ENCODE peak calls at places on chromosomes 11 and 22, in ten cellular contexts. Q is tibial nerve, N is lower leg skin, R is HCT116, G is breast epithelium, J is body of pancreas, T is IMR-90, W is fibroblast of mammary gland, O is colonic mucosa, U is AG10803. H is an unnamed sample.

GRCh38 chr11:111586305-111586915 is 15.8 kb upstream of the SIK2 start:
- DNase-seq in Q (no peak), N (no peak), R (peak), G (no peak), J (peak), T (peak), W (peak), O (peak), U (peak), H (peak)

GRCh38 chr22:43201486-43202219 is 14.7 kb upstream of the TTLL12 start:
- DNase-seq in Q (no peak), N (no peak), R (no peak), G (no peak), J (no peak), T (no peak), W (no peak), O (no peak), U (no peak), H (no peak)

GRCh38 chr22:47098121-47098520 is 335.7 kb downstream of the TBC1D22A start:
- DNase-seq in Q (no peak), N (no peak), R (no peak), G (no peak), J (no peak), T (no peak), W (no peak), O (no peak), U (no peak), H (no peak)

GRCh38 chr22:37178350-37179125 is 9.5 kb downstream of the C1QTNF6 start:
- DNase-seq in Q (no peak), N (peak), R (no peak), G (peak), J (peak), T (no peak), W (peak), O (peak), U (no peak), H (no peak)

GRCh38 chr11:25247336-25247735 is 750.5 kb downstream of the LUZP2 start:
- DNase-seq in Q (no peak), N (no peak), R (no peak), G (no peak), J (no peak), T (peak), W (no peak), O (no peak), U (no peak), H (no peak)

GRCh38 chr11:8826145-8826786 is 84.7 kb upstream of the AKIP1 start:
- DNase-seq in Q (no peak), N (peak), R (no peak), G (no peak), J (no peak), T (peak), W (peak), O (no peak), U (peak), H (peak)

GRCh38 chr22:36585841-36586240 is 56.9 kb upstream of the EIF3D start:
- DNase-seq in Q (no peak), N (no peak), R (no peak), G (no peak), J (no peak), T (peak), W (no peak), O (no peak), U (no peak), H (no peak)

GRCh38 chr22:45446216-45446615 is 32.7 kb downstream of the RIBC2 start:
- DNase-seq in Q (no peak), N (no peak), R (no peak), G (no peak), J (no peak), T (peak), W (peak), O (no peak), U (peak), H (peak)

GRCh38 chr11:65629579-65629978 is 8.3 kb upstream of the SIPA1 start:
- DNase-seq in Q (no peak), N (no peak), R (no peak), G (no peak), J (no peak), T (no peak), W (no peak), O (no peak), U (no peak), H (no peak)

GRCh38 chr22:46340676-46341075 is 5.2 kb downstream of the TRMU start:
- DNase-seq in Q (no peak), N (no peak), R (no peak), G (no peak), J (no peak), T (no peak), W (no peak), O (no peak), U (no peak), H (no peak)

GRCh38 chr22:19787849-19788141 is 27.2 kb downstream of the TBX1 start:
- DNase-seq in Q (no peak), N (no peak), R (no peak), G (no peak), J (no peak), T (no peak), W (no peak), O (no peak), U (no peak), H (no peak)

GRCh38 chr11:122979815-122980656 is 1.6 kb downstream of the BSX start:
- DNase-seq in Q (no peak), N (no peak), R (no peak), G (no peak), J (no peak), T (no peak), W (no peak), O (no peak), U (no peak), H (no peak)

GRCh38 chr22:19407649-19408606 is 23.6 kb downstream of the HIRA start:
- DNase-seq in Q (no peak), N (no peak), R (no peak), G (no peak), J (peak), T (peak), W (peak), O (peak), U (peak), H (peak)

GRCh38 chr22:39384750-39385480 is 14.7 kb upstream of the TAB1 start:
- DNase-seq in Q (no peak), N (no peak), R (no peak), G (no peak), J (peak), T (peak), W (no peak), O (no peak), U (no peak), H (no peak)

GRCh38 chr11:38297670-38298069 is 1699.6 kb upstream of the RAG2 start:
- DNase-seq in Q (no peak), N (no peak), R (no peak), G (no peak), J (no peak), T (no peak), W (no peak), O (no peak), U (no peak), H (no peak)

GRCh38 chr11:70603756-70604211 is 205.5 kb downstream of the CTTN start:
- DNase-seq in Q (no peak), N (no peak), R (no peak), G (peak), J (no peak), T (no peak), W (no peak), O (no peak), U (peak), H (no peak)

GRCh38 chr11:111851636-111852035 is 19.7 kb downstream of the ALG9 start:
- DNase-seq in Q (no peak), N (no peak), R (no peak), G (no peak), J (no peak), T (peak), W (peak), O (no peak), U (peak), H (peak)

GRCh38 chr22:40323681-40324083 is 22.6 kb upstream of the ADSL start:
- DNase-seq in Q (no peak), N (no peak), R (no peak), G (no peak), J (no peak), T (no peak), W (peak), O (no peak), U (peak), H (no peak)

GRCh38 chr11:48047616-48048015 is 67.3 kb downstream of the PTPRJ start:
- DNase-seq in Q (no peak), N (no peak), R (no peak), G (no peak), J (no peak), T (peak), W (no peak), O (no peak), U (peak), H (peak)

GRCh38 chr22:30444632-30445437 is 19.3 kb downstream of the MTFP1 start:
- DNase-seq in Q (no peak), N (no peak), R (peak), G (no peak), J (peak), T (peak), W (peak), O (peak), U (peak), H (peak)

GRCh38 chr11:45748801-45749200 is 56.1 kb upstream of the SLC35C1 start:
- DNase-seq in Q (no peak), N (no peak), R (no peak), G (no peak), J (no peak), T (no peak), W (no peak), O (no peak), U (no peak), H (no peak)
- TF ChIP-seq CTCF in Q (no peak), N (no peak), R (peak), G (no peak), J (no peak), T (no peak), W (no peak), O (no peak), U (no peak), H (no peak)

GRCh38 chr11:130449996-130450419 is 1.6 kb downstream of the ADAMTS15 start:
- DNase-seq in Q (peak), N (peak), R (no peak), G (peak), J (peak), T (peak), W (peak), O (peak), U (peak), H (peak)

GRCh38 chr11:130448416-130449068 is at the start of gene ADAMTS15:
- DNase-seq in Q (peak), N (peak), R (peak), G (peak), J (peak), T (peak), W (peak), O (peak), U (peak), H (peak)

GRCh38 chr11:130451261-130452019 is 3.0 kb downstream of the ADAMTS15 start:
- DNase-seq in Q (peak), N (no peak), R (no peak), G (no peak), J (no peak), T (peak), W (peak), O (peak), U (no peak), H (peak)

GRCh38 chr11:130449246-130449990 is 973 bp downstream of the ADAMTS15 start:
- DNase-seq in Q (no peak), N (no peak), R (no peak), G (no peak), J (no peak), T (no peak), W (no peak), O (peak), U (no peak), H (peak)

GRCh38 chr11:130448039-130448415 is 418 bp upstream of the ADAMTS15 start:
- DNase-seq in Q (no peak), N (no peak), R (no peak), G (no peak), J (no peak), T (no peak), W (no peak), O (no peak), U (no peak), H (no peak)
- H3K4me3 ChIP-seq in Q (peak), N (peak), R (peak), G (peak), J (peak), T (peak), W (peak), O (peak), U (peak), H (peak)

GRCh38 chr11:44120169-44120568 is 24.7 kb downstream of the EXT2 start:
- DNase-seq in Q (no peak), N (no peak), R (no peak), G (no peak), J (peak), T (no peak), W (no peak), O (no peak), U (no peak), H (no peak)
- TF ChIP-seq CTCF in Q (no peak), N (no peak), R (peak), G (no peak), J (peak), T (peak), W (peak), O (peak), U (peak), H (peak)

GRCh38 chr11:2882681-2883110 is 2.9 kb downstream of the CDKN1C start:
- DNase-seq in Q (no peak), N (no peak), R (no peak), G (no peak), J (no peak), T (no peak), W (no peak), O (no peak), U (no peak), H (no peak)
- H3K4me3 ChIP-seq in Q (no peak), N (no peak), R (no peak), G (peak), J (no peak), T (no peak), W (no peak), O (no peak), U (no peak), H (peak)

GRCh38 chr11:73384127-73384441 is 7.9 kb downstream of the RELT start:
- DNase-seq in Q (no peak), N (no peak), R (no peak), G (no peak), J (no peak), T (no peak), W (no peak), O (no peak), U (no peak), H (no peak)

GRCh38 chr11:73386568-73386967 is 10.4 kb downstream of the RELT start:
- DNase-seq in Q (no peak), N (no peak), R (no peak), G (no peak), J (no peak), T (no peak), W (no peak), O (no peak), U (no peak), H (no peak)

GRCh38 chr11:73386026-73386425 is 9.8 kb downstream of the RELT start:
- DNase-seq in Q (no peak), N (no peak), R (no peak), G (no peak), J (no peak), T (no peak), W (no peak), O (no peak), U (no peak), H (no peak)

GRCh38 chr11:73384531-73384870 is 8.3 kb downstream of the RELT start:
- DNase-seq in Q (no peak), N (no peak), R (no peak), G (no peak), J (no peak), T (no peak), W (no peak), O (no peak), U (no peak), H (no peak)

GRCh38 chr11:73384871-73385692 is 8.9 kb downstream of the RELT start:
- DNase-seq in Q (no peak), N (no peak), R (no peak), G (no peak), J (peak), T (no peak), W (no peak), O (peak), U (peak), H (no peak)
- TF ChIP-seq CTCF in Q (no peak), N (no peak), R (no peak), G (no peak), J (no peak), T (no peak), W (no peak), O (no peak), U (no peak), H (no peak)

H was measured in fibroblast of the aortic adventitia.